ENCODE peak calls at places on chromosome 21, in ten cellular contexts. W, L, N, B, F, X, O, P, T and G are unnamed samples. For H3K9me3, the result is how much of the 10 kb centered on the place peaks cover.

GRCh38 chr21:20016431-20017005 is 981.7 kb upstream of the NCAM2 start:
- DNase-seq in W (no peak), L (no peak), N (no peak), B (no peak), F (no peak), X (no peak), O (no peak), P (no peak), T (no peak), G (no peak)

GRCh38 chr21:27645285-27645684 is 678.4 kb upstream of the ADAMTS5 start:
- DNase-seq in W (no peak), L (no peak), N (peak), B (no peak), F (no peak), X (no peak), O (no peak), P (no peak), T (no peak), G (peak)

GRCh38 chr21:40587786-40588353 is 259.1 kb downstream of the DSCAM start:
- DNase-seq in W (no peak), L (peak), N (no peak), B (no peak), F (no peak), X (no peak), O (peak), P (no peak), T (no peak), G (peak)

GRCh38 chr21:33123396-33124120 is 53.6 kb downstream of the OLIG1 start:
- DNase-seq in W (no peak), L (no peak), N (no peak), B (no peak), F (no peak), X (no peak), O (no peak), P (no peak), T (no peak), G (no peak)

GRCh38 chr21:30567617-30568016 is 6.5 kb upstream of the KRTAP19-7 start:
- DNase-seq in W (no peak), L (no peak), N (no peak), B (no peak), F (no peak), X (no peak), O (no peak), P (no peak), T (no peak), G (no peak)

GRCh38 chr21:33332143-33332542 is 7.4 kb downstream of the IFNAR1 start:
- DNase-seq in W (no peak), L (no peak), N (no peak), B (no peak), F (no peak), X (no peak), O (no peak), P (no peak), T (no peak), G (no peak)

GRCh38 chr21:33668180-33668579 is 25.9 kb downstream of the ITSN1 start:
- DNase-seq in W (no peak), L (no peak), N (no peak), B (no peak), F (peak), X (no peak), O (no peak), P (no peak), T (no peak), G (peak)

GRCh38 chr21:14773777-14774345 is 227.7 kb upstream of the SAMSN1 start:
- DNase-seq in W (peak), L (peak), N (no peak), B (no peak), F (peak), X (no peak), O (peak), P (peak), T (no peak), G (peak)

GRCh38 chr21:41479686-41480085 is 28.3 kb downstream of the TMPRSS2 start:
- DNase-seq in W (no peak), L (no peak), N (no peak), B (no peak), F (no peak), X (no peak), O (no peak), P (no peak), T (no peak), G (no peak)

GRCh38 chr21:39633770-39634181 is 21.0 kb downstream of the B3GALT5 start:
- DNase-seq in W (no peak), L (no peak), N (no peak), B (no peak), F (no peak), X (no peak), O (no peak), P (no peak), T (peak), G (peak)

DNA sequence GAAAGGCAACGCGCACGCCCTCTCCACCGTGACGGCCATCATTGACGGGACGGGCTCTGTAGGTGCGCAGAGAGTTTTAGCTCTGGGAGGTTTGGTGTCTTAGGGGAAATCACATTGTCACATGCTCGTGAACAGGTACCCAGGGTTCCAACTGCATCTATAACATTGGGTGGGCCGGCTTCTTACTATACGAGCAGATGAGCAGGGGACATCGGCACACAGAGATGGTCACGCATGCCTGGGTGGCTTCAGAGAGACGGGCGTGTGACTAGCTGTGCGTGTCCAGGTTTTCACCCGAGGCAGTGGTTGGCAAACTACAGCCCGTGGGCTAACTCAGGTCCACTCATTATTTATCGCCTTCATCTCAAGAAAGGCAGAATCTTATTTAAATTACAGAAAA is 54.7 kb downstream of the SLC37A1 start:
- DNase-seq in W (peak), L (no peak), N (no peak), B (peak), F (no peak), X (no peak), O (peak), P (no peak), T (no peak), G (no peak)
- H3K9me3 ChIP-seq in W (under half), L (under half), N (under half), B (under half), F (under half), X (under half), O (under half), P (under half), T (under half), G (under half)

GRCh38 chr21:7933923-7934322 is 2587.5 kb upstream of the TPTE start:
- DNase-seq in W (no peak), L (no peak), N (no peak), B (no peak), F (no peak), X (no peak), O (no peak), P (no peak), T (no peak), G (no peak)
- H3K9me3 ChIP-seq in W (under half), L (under half), N (under half), B (under half), F (under half), X (under half), O (half or more), P (under half), T (half or more), G (half or more)

GRCh38 chr21:44619886-44620285 is 7.0 kb upstream of the KRTAP10-9 start:
- DNase-seq in W (no peak), L (no peak), N (no peak), B (no peak), F (no peak), X (no peak), O (no peak), P (no peak), T (no peak), G (no peak)
- H3K9me3 ChIP-seq in W (under half), L (under half), N (under half), B (under half), F (under half), X (under half), O (under half), P (under half), T (under half), G (under half)

DNA sequence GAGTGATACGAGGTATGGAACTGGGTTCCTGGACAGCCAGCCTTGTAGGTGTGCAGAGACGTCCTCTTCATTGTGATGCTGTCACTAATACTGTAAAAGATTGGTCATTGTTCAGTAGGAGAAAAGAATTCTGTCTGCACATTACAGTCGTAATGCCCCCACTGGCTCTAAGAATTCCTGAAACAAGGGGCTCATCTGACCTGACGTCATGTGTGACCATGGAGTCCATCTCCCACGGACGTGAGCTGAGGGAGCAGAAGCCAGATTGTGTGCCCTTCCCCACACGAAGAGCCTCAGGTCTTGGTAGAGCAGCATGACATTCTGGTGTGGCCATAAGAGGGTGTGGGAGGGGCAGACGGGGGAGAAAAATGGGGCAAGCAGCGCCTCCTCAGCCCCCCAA is 41.7 kb downstream of the POFUT2 start:
- DNase-seq in W (no peak), L (no peak), N (no peak), B (no peak), F (no peak), X (no peak), O (no peak), P (no peak), T (no peak), G (no peak)
- H3K9me3 ChIP-seq in W (under half), L (under half), N (under half), B (under half), F (under half), X (under half), O (under half), P (under half), T (under half), G (under half)

GRCh38 chr21:38223893-38224540 is 32.8 kb upstream of the KCNJ15 start:
- DNase-seq in W (no peak), L (peak), N (no peak), B (no peak), F (no peak), X (no peak), O (peak), P (no peak), T (no peak), G (peak)

GRCh38 chr21:38229260-38229877 is 27.4 kb upstream of the KCNJ15 start:
- DNase-seq in W (no peak), L (peak), N (no peak), B (no peak), F (no peak), X (no peak), O (no peak), P (no peak), T (no peak), G (no peak)

GRCh38 chr21:38227401-38227800 is 29.4 kb upstream of the KCNJ15 start:
- DNase-seq in W (no peak), L (no peak), N (peak), B (no peak), F (no peak), X (no peak), O (no peak), P (no peak), T (no peak), G (no peak)

GRCh38 chr21:38228115-38228514 is 28.7 kb upstream of the KCNJ15 start:
- DNase-seq in W (no peak), L (no peak), N (peak), B (no peak), F (no peak), X (no peak), O (no peak), P (no peak), T (no peak), G (no peak)
- H3K9me3 ChIP-seq in W (half or more), L (under half), N (under half), B (half or more), F (under half), X (under half), O (half or more), P (half or more), T (under half), G (half or more)

GRCh38 chr21:16076465-16076864 is 346.7 kb downstream of the USP25 start:
- DNase-seq in W (no peak), L (no peak), N (no peak), B (no peak), F (no peak), X (no peak), O (no peak), P (no peak), T (no peak), G (no peak)
- H3K9me3 ChIP-seq in W (under half), L (under half), N (under half), B (under half), F (under half), X (under half), O (under half), P (under half), T (under half), G (under half)

GRCh38 chr21:8990326-8991087 is 1530.9 kb upstream of the TPTE start:
- DNase-seq in W (no peak), L (no peak), N (no peak), B (no peak), F (no peak), X (no peak), O (no peak), P (no peak), T (no peak), G (no peak)

GRCh38 chr21:8991088-8991907 is 1530.1 kb upstream of the TPTE start:
- DNase-seq in W (no peak), L (no peak), N (no peak), B (no peak), F (no peak), X (no peak), O (no peak), P (no peak), T (no peak), G (no peak)

GRCh38 chr21:8989261-8989882 is 1532.0 kb upstream of the TPTE start:
- DNase-seq in W (no peak), L (no peak), N (no peak), B (no peak), F (no peak), X (no peak), O (no peak), P (no peak), T (no peak), G (no peak)

GRCh38 chr21:8988696-8989095 is 1532.7 kb upstream of the TPTE start:
- DNase-seq in W (no peak), L (no peak), N (no peak), B (no peak), F (no peak), X (no peak), O (no peak), P (no peak), T (no peak), G (no peak)

GRCh38 chr21:8989883-8990325 is 1531.5 kb upstream of the TPTE start:
- DNase-seq in W (no peak), L (no peak), N (no peak), B (peak), F (no peak), X (no peak), O (no peak), P (no peak), T (no peak), G (no peak)
- H3K9me3 ChIP-seq in W (half or more), L (under half), N (under half), B (under half), F (under half), X (under half), O (under half), P (half or more), T (under half), G (under half)

DNA sequence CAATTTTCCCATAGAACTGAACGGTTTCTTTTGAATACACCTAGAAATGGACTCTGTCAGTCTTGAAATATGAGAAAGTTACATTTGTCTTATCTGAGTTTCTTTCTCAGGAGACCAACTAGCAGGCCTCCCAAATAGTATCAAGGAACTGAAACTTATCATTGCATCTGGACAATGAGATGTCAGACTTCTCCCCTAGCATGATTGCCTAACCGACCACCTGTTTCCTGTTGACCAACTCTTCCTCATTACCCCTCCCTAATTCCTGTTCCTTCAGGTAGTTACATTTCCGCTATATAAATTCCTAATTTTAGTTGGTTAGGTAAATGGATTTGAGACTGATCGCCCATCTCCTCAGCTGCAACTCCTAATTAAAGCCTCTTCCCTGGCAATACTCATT is 1587.3 kb downstream of the NCAM2 start:
- DNase-seq in W (no peak), L (no peak), N (no peak), B (no peak), F (no peak), X (no peak), O (no peak), P (no peak), T (no peak), G (no peak)
- H3K9me3 ChIP-seq in W (under half), L (under half), N (under half), B (under half), F (under half), X (under half), O (under half), P (under half), T (under half), G (under half)